ENCODE peak calls at places on chromosomes 4 and X, in four cellular contexts. One of them, this sample, is unnamed.
A peak's percentile ranks its signal among the peaks of the same experiment; 100 is the strongest.

GRCh38 chr4:85747871-85748491 is 273.0 kb downstream of the ARHGAP24 start:
- DNase-seq in lower lobe of right lung: no peak
- DNase-seq in suprapubic skin: no peak
- DNase-seq in adrenal gland: peak; percentile 61
- DNase-seq in this sample: no peak

GRCh38 chrX:74797338-74797887 is 127.8 kb downstream of the NEXMIF start:
- DNase-seq in lower lobe of right lung: no peak
- DNase-seq in suprapubic skin: no peak
- DNase-seq in adrenal gland: no peak
- DNase-seq in this sample: no peak

GRCh38 chr4:168811207-168811606 is 198.8 kb downstream of the CBR4 start:
- DNase-seq in lower lobe of right lung: no peak
- DNase-seq in suprapubic skin: no peak
- DNase-seq in adrenal gland: no peak
- DNase-seq in this sample: no peak

GRCh38 chr4:173214661-173215060 is 46.0 kb downstream of the GALNT7 start:
- DNase-seq in lower lobe of right lung: no peak
- DNase-seq in suprapubic skin: no peak
- DNase-seq in adrenal gland: peak; percentile 37
- DNase-seq in this sample: no peak

GRCh38 chr4:188023682-188024081 is 28.1 kb downstream of the ZFP42 start:
- DNase-seq in lower lobe of right lung: no peak
- DNase-seq in suprapubic skin: no peak
- DNase-seq in adrenal gland: no peak
- DNase-seq in this sample: no peak

GRCh38 chrX:17242470-17242869 is 132.5 kb upstream of the NHS start:
- DNase-seq in lower lobe of right lung: no peak
- DNase-seq in suprapubic skin: no peak
- DNase-seq in adrenal gland: peak; percentile 62
- DNase-seq in this sample: no peak

GRCh38 chr4:102604222-102604940 is 103.2 kb downstream of the NFKB1 start:
- DNase-seq in lower lobe of right lung: no peak
- DNase-seq in suprapubic skin: no peak
- DNase-seq in adrenal gland: no peak
- DNase-seq in this sample: no peak

GRCh38 chr4:110211007-110211769 is 12.8 kb upstream of the ELOVL6 start:
- DNase-seq in lower lobe of right lung: no peak
- DNase-seq in suprapubic skin: no peak
- DNase-seq in adrenal gland: peak; percentile 53
- DNase-seq in this sample: no peak

GRCh38 chr4:142363686-142364085 is 482.4 kb downstream of the INPP4B start:
- DNase-seq in lower lobe of right lung: no peak
- DNase-seq in suprapubic skin: no peak
- DNase-seq in adrenal gland: no peak
- DNase-seq in this sample: no peak

GRCh38 chr4:15853345-15853744 is 75.2 kb downstream of the CD38 start:
- DNase-seq in lower lobe of right lung: no peak
- DNase-seq in suprapubic skin: no peak
- DNase-seq in adrenal gland: no peak
- DNase-seq in this sample: no peak

GRCh38 chr4:15848191-15848842 is 70.2 kb downstream of the CD38 start:
- DNase-seq in lower lobe of right lung: no peak
- DNase-seq in suprapubic skin: no peak
- DNase-seq in adrenal gland: no peak
- DNase-seq in this sample: no peak

GRCh38 chr4:15852524-15852923 is 74.4 kb downstream of the CD38 start:
- DNase-seq in lower lobe of right lung: no peak
- DNase-seq in suprapubic skin: no peak
- DNase-seq in adrenal gland: no peak
- DNase-seq in this sample: no peak

GRCh38 chr4:15855804-15856475 is 77.8 kb downstream of the CD38 start:
- DNase-seq in lower lobe of right lung: no peak
- DNase-seq in suprapubic skin: no peak
- DNase-seq in adrenal gland: peak; percentile 55
- DNase-seq in this sample: no peak

GRCh38 chr4:15851969-15852368 is 73.8 kb downstream of the CD38 start:
- DNase-seq in lower lobe of right lung: no peak
- DNase-seq in suprapubic skin: no peak
- DNase-seq in adrenal gland: no peak
- DNase-seq in this sample: no peak
- H3K27ac ChIP-seq in lower lobe of right lung: no peak overlapping the region
- H3K27ac ChIP-seq in suprapubic skin: peak overlapping the region; percentile 56
- H3K27ac ChIP-seq in adrenal gland: no peak overlapping the region
- H3K27ac ChIP-seq in this sample: no peak overlapping the region

GRCh38 chr4:5374577-5374976 is 323.3 kb downstream of the STK32B start:
- DNase-seq in lower lobe of right lung: no peak
- DNase-seq in suprapubic skin: no peak
- DNase-seq in adrenal gland: no peak
- DNase-seq in this sample: no peak

GRCh38 chr4:5381981-5382441 is 326.3 kb downstream of the EVC2 start:
- DNase-seq in lower lobe of right lung: no peak
- DNase-seq in suprapubic skin: no peak
- DNase-seq in adrenal gland: no peak
- DNase-seq in this sample: no peak

GRCh38 chr4:5376015-5376414 is 324.7 kb downstream of the STK32B start:
- DNase-seq in lower lobe of right lung: no peak
- DNase-seq in suprapubic skin: no peak
- DNase-seq in adrenal gland: no peak
- DNase-seq in this sample: no peak

GRCh38 chr4:5374994-5375393 is 323.7 kb downstream of the STK32B start:
- DNase-seq in lower lobe of right lung: no peak
- DNase-seq in suprapubic skin: no peak
- DNase-seq in adrenal gland: no peak
- DNase-seq in this sample: no peak

GRCh38 chr4:5378002-5378401 is 326.7 kb downstream of the STK32B start:
- DNase-seq in lower lobe of right lung: no peak
- DNase-seq in suprapubic skin: no peak
- DNase-seq in adrenal gland: no peak
- DNase-seq in this sample: no peak
- TF ChIP-seq CTCF in lower lobe of right lung: no peak
- TF ChIP-seq CTCF in suprapubic skin: no peak
- TF ChIP-seq CTCF in adrenal gland: no peak
- TF ChIP-seq CTCF in this sample: peak; percentile 34

GRCh38 chr4:40458109-40458508 is 123.0 kb downstream of the CHRNA9 start:
- DNase-seq in lower lobe of right lung: no peak
- DNase-seq in suprapubic skin: no peak
- DNase-seq in adrenal gland: no peak
- DNase-seq in this sample: no peak

GRCh38 chr4:40454816-40455215 is 119.7 kb downstream of the CHRNA9 start:
- DNase-seq in lower lobe of right lung: no peak
- DNase-seq in suprapubic skin: no peak
- DNase-seq in adrenal gland: no peak
- DNase-seq in this sample: no peak

GRCh38 chr4:40462326-40462725 is 127.2 kb downstream of the CHRNA9 start:
- DNase-seq in lower lobe of right lung: no peak
- DNase-seq in suprapubic skin: no peak
- DNase-seq in adrenal gland: no peak
- DNase-seq in this sample: no peak

GRCh38 chr4:40455340-40455902 is 120.3 kb downstream of the CHRNA9 start:
- DNase-seq in lower lobe of right lung: peak; percentile 72
- DNase-seq in suprapubic skin: no peak
- DNase-seq in adrenal gland: peak; percentile 57
- DNase-seq in this sample: no peak

GRCh38 chr4:40458683-40459082 is 123.5 kb downstream of the CHRNA9 start:
- DNase-seq in lower lobe of right lung: no peak
- DNase-seq in suprapubic skin: no peak
- DNase-seq in adrenal gland: no peak
- DNase-seq in this sample: no peak
- H3K4me1 ChIP-seq in lower lobe of right lung: peaks cover 29% of the 10 kb centered on the region
- H3K4me1 ChIP-seq in suprapubic skin: no peaks in the 10 kb centered on the region
- H3K4me1 ChIP-seq in adrenal gland: peaks cover 9% of the 10 kb centered on the region
- H3K4me1 ChIP-seq in this sample: peaks cover 9% of the 10 kb centered on the region

DNA sequence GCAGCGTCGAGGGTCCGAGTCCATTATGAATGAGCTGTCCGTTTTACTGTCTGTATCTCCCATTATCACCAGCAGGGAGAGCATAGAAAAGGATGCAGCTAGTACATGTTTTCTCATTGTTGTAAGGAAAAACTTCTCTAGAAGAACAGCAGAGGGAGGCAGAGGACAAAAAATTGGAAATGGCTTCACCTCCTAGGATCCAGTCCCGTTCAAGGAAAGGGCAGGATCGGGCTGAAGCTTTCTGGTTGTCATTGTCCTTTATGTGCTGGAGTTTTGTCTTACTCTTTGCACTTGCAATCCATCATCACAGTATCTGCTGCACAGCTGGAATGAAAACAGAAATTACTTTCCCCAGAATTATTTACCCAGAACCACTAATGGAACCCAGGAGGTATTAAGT is 14.7 kb downstream of the NDP start:
- DNase-seq in lower lobe of right lung: no peak
- DNase-seq in suprapubic skin: no peak
- DNase-seq in adrenal gland: peak; percentile 53
- DNase-seq in this sample: no peak
- H3K27ac ChIP-seq in lower lobe of right lung: no peak overlapping the region
- H3K27ac ChIP-seq in suprapubic skin: no peak overlapping the region
- H3K27ac ChIP-seq in adrenal gland: no peak overlapping the region
- H3K27ac ChIP-seq in this sample: no peak overlapping the region

DNA sequence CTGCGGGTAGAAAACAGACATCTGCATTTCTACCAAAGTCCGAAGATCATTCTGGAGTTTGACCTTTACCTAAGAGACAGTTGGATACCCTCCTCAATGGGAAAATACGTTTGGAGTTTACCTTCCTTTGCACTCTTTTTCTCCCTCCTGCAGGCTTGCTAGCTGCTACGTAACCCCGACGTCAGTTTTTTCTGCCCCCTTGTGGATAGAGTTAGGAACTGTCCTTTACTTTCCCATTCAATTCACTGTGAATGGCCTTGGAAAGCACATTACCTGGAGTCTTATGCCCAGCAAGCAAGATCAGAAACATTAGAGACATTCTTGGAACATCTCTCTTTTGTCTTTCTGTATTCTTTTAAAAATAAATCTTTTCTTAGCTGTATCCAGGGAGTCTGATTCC is 250.7 kb downstream of the NAP1L3 start:
- DNase-seq in lower lobe of right lung: no peak
- DNase-seq in suprapubic skin: no peak
- DNase-seq in adrenal gland: peak; percentile 14
- DNase-seq in this sample: no peak
- TF ChIP-seq CTCF in lower lobe of right lung: peak; percentile 37
- TF ChIP-seq CTCF in suprapubic skin: peak; percentile 27
- TF ChIP-seq CTCF in adrenal gland: peak; percentile 45
- TF ChIP-seq CTCF in this sample: peak; percentile 42

GRCh38 chr4:121191351-121191750 is 27.2 kb upstream of the TNIP3 start:
- DNase-seq in lower lobe of right lung: no peak
- DNase-seq in suprapubic skin: no peak
- DNase-seq in adrenal gland: no peak
- DNase-seq in this sample: no peak

GRCh38 chr4:121189811-121190210 is 25.7 kb upstream of the TNIP3 start:
- DNase-seq in lower lobe of right lung: no peak
- DNase-seq in suprapubic skin: no peak
- DNase-seq in adrenal gland: no peak
- DNase-seq in this sample: no peak

GRCh38 chr4:121192013-121192412 is 27.9 kb upstream of the TNIP3 start:
- DNase-seq in lower lobe of right lung: no peak
- DNase-seq in suprapubic skin: no peak
- DNase-seq in adrenal gland: no peak
- DNase-seq in this sample: no peak

GRCh38 chr4:121190389-121190788 is 26.3 kb upstream of the TNIP3 start:
- DNase-seq in lower lobe of right lung: no peak
- DNase-seq in suprapubic skin: no peak
- DNase-seq in adrenal gland: no peak
- DNase-seq in this sample: no peak

GRCh38 chr4:121192500-121192899 is 28.4 kb upstream of the TNIP3 start:
- DNase-seq in lower lobe of right lung: no peak
- DNase-seq in suprapubic skin: no peak
- DNase-seq in adrenal gland: peak; percentile 14
- DNase-seq in this sample: no peak
- H3K4me1 ChIP-seq in lower lobe of right lung: no peaks in the 10 kb centered on the region
- H3K4me1 ChIP-seq in suprapubic skin: peaks cover 5% of the 10 kb centered on the region
- H3K4me1 ChIP-seq in adrenal gland: no peaks in the 10 kb centered on the region
- H3K4me1 ChIP-seq in this sample: no peaks in the 10 kb centered on the region

DNA sequence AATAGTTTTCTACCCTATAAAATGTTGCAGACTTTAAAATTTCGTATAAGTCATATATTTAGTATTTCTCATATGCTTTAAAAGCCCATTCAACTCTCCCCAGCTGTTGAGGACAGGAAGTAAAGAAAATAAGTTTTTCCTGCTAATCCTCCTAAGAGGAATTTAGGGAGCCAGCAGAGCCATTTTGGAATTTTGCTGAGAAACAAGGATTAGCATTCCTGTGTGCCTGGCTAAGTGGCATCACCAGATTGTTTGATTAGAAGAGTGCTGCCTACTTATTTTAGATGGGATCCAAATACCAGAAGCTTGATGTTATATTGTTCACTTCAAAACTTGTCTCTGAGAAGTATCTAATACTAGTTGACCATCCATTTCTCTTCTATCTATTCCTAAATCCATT is 131.2 kb upstream of the HHIP start:
- DNase-seq in lower lobe of right lung: no peak
- DNase-seq in suprapubic skin: no peak
- DNase-seq in adrenal gland: no peak
- DNase-seq in this sample: no peak
- H3K27ac ChIP-seq in lower lobe of right lung: no peak overlapping the region
- H3K27ac ChIP-seq in suprapubic skin: no peak overlapping the region
- H3K27ac ChIP-seq in adrenal gland: no peak overlapping the region
- H3K27ac ChIP-seq in this sample: no peak overlapping the region

GRCh38 chrX:40552768-40553167 is 28.0 kb upstream of the ATP6AP2 start:
- DNase-seq in lower lobe of right lung: no peak
- DNase-seq in suprapubic skin: no peak
- DNase-seq in adrenal gland: no peak
- DNase-seq in this sample: no peak
- TF ChIP-seq CTCF in lower lobe of right lung: peak; percentile 14
- TF ChIP-seq CTCF in suprapubic skin: no peak
- TF ChIP-seq CTCF in adrenal gland: peak; percentile 27
- TF ChIP-seq CTCF in this sample: peak; percentile 23

This sample was measured in RWPE2.